ENCODE peak calls at places on chromosomes 1 and 21, in six cellular contexts. S is cardiac septum; Q is activated T-helper 1 cell treated with anti-CD3 and anti-CD28 coated beads, Interleukin-12 subunit alpha, Interleukin-12 subunit beta, Interleukin-2, Interleukin-4 antibody, amounts not matched to agents 30 ng/mL and 10 ng/mL and 1 ng/mL, durations not matched to agents 14 hours and 24 hours and 36 hours; A is NCI-H510A; P is NCI-H1092; L is activated CD8-positive, alpha-beta memory T cell treated with anti-CD3 and anti-CD28 coated beads, Interleukin-2, amount 50 U/mL, for 4 hours. K is an unnamed sample.
A peak's percentile ranks its signal among the peaks of the same experiment; 100 is the strongest.

GRCh38 chr21:16353764-16354163 is 624.0 kb downstream of the USP25 start:
- DNase-seq in S (no peak), Q (no peak), A (no peak), P (no peak), L (no peak), K (no peak)

GRCh38 chr1:83857108-83857507 is 141.8 kb downstream of the TTLL7 start:
- DNase-seq in S (no peak), Q (no peak), A (no peak), P (no peak), L (no peak), K (no peak)

GRCh38 chr1:32215629-32216505 is 6.3 kb downstream of the TMEM234 start:
- DNase-seq in S (no peak), Q (peak; percentile 35), A (peak; percentile 62), P (peak; percentile 50), L (peak; percentile 55), K (peak; percentile 42)

GRCh38 chr1:229407206-229408026 is 26.5 kb downstream of the ACTA1 start:
- DNase-seq in S (no peak), Q (no peak), A (no peak), P (no peak), L (no peak), K (no peak)

GRCh38 chr21:42850866-42851391 is 28.4 kb downstream of the WDR4 start:
- DNase-seq in S (no peak), Q (no peak), A (no peak), P (no peak), L (no peak), K (no peak)

GRCh38 chr1:3717715-3718601 is 34.3 kb upstream of the CCDC27 start:
- DNase-seq in S (no peak), Q (peak; percentile 8), A (no peak), P (no peak), L (no peak), K (no peak)

GRCh38 chr1:239123243-239123642 is 263.1 kb upstream of the CHRM3 start:
- DNase-seq in S (no peak), Q (no peak), A (no peak), P (no peak), L (no peak), K (no peak)

GRCh38 chr1:24878775-24879742 is 51.0 kb downstream of the RUNX3 start:
- DNase-seq in S (peak; percentile 9), Q (no peak), A (no peak), P (no peak), L (no peak), K (no peak)

GRCh38 chr1:67646145-67647035 is 38.6 kb upstream of the GADD45A start:
- DNase-seq in S (no peak), Q (no peak), A (no peak), P (peak; percentile 74), L (peak; percentile 16), K (no peak)

GRCh38 chr1:17128361-17128760 is 9.1 kb upstream of the PADI2 start:
- DNase-seq in S (no peak), Q (no peak), A (no peak), P (no peak), L (no peak), K (no peak)

GRCh38 chr1:214401666-214402065 is 120.7 kb downstream of the SMYD2 start:
- DNase-seq in S (no peak), Q (no peak), A (no peak), P (no peak), L (no peak), K (no peak)

GRCh38 chr1:228142616-228143203 is 2.6 kb downstream of the GUK1 start:
- DNase-seq in S (no peak), Q (no peak), A (no peak), P (no peak), L (no peak), K (no peak)

K was measured in stimulated activated effector memory CD8-positive, alpha-beta T cell treated with anti-CD3 and anti-CD28 coated beads, Interleukin-12 subunit alpha, Interleukin-12 subunit beta, amount 100 ng/mL, for 72 hours.